ENCODE peak calls at places on chromosomes 3 and 15, in eight cellular contexts. O is lower lobe of right lung, A is GM19239, F is GM04503, Y is GM13976, K is osteocyte, L is GM23338, R is NCI-H460. H is an unnamed sample.

GRCh38 chr3:42830437-42831320 is 21.4 kb downstream of the ACKR2 start:
- DNase-seq in F (no peak), L (peak; percentile 91), O (no peak), R (no peak), K (no peak), A (no peak), Y (no peak), H (no peak)

GRCh38 chr3:196399485-196399945 is 32.7 kb downstream of the UBXN7 start:
- DNase-seq in O (no peak), R (peak; percentile 12), K (no peak), A (no peak), F (peak; percentile 12), Y (no peak), L (no peak), H (no peak)

GRCh38 chr3:44712455-44713075 is at the start of gene ZNF502:
- DNase-seq in L (peak; percentile 95), O (peak; percentile 89), K (no peak), Y (no peak), F (peak; percentile 38), R (no peak), A (no peak), H (peak; percentile 62)

GRCh38 chr15:95051881-95052280 is 820.5 kb downstream of the MCTP2 start:
- DNase-seq in K (no peak), Y (no peak), O (no peak), F (peak; percentile 21), R (no peak), L (no peak), A (no peak), H (no peak)

GRCh38 chr15:76163429-76164020 is 103.7 kb downstream of the TMEM266 start:
- DNase-seq in A (no peak), O (peak; percentile 84), K (no peak), L (no peak), F (no peak), Y (no peak), R (peak; percentile 55), H (no peak)

GRCh38 chr3:124843068-124843467 is 44.1 kb downstream of the ITGB5 start:
- DNase-seq in L (no peak), K (no peak), Y (no peak), A (no peak), O (no peak), F (no peak), R (no peak), H (no peak)

GRCh38 chr3:69330891-69331400 is 54.9 kb downstream of the FRMD4B start:
- DNase-seq in L (no peak), Y (no peak), R (no peak), K (no peak), F (no peak), O (peak; percentile 67), A (no peak), H (no peak)

GRCh38 chr15:99980791-99981190 is 247.6 kb upstream of the LYSMD4 start:
- DNase-seq in L (no peak), Y (no peak), R (no peak), F (no peak), O (no peak), K (no peak), A (no peak), H (no peak)

GRCh38 chr3:61053781-61054496 is 197.3 kb downstream of the FHIT start:
- DNase-seq in O (no peak), F (no peak), L (no peak), A (no peak), R (no peak), Y (no peak), K (no peak), H (no peak)

GRCh38 chr3:181712505-181713299 is 977 bp downstream of the SOX2 start:
- DNase-seq in O (no peak), L (no peak), K (peak; percentile 85), A (no peak), Y (no peak), F (no peak), R (no peak), H (no peak)